ENCODE peak calls at places on chromosomes 5 and 9, in five cellular contexts. D is heart right ventricle, T is PC-3, U is HFF-Myc, F is transverse colon. A is an unnamed sample.

GRCh38 chr9:112750767-112751058 is 153 bp downstream of the SNX30 start:
- DNase-seq in U (no peak), T (no peak), F (no peak), D (no peak), A (no peak)

GRCh38 chr5:150107909-150108447 is 21.6 kb upstream of the CSF1R start:
- DNase-seq in F (no peak), T (no peak), D (no peak), U (peak), A (no peak)

GRCh38 chr9:125338929-125339328 is 77.3 kb downstream of the GAPVD1 start:
- DNase-seq in U (no peak), D (no peak), T (no peak), F (no peak), A (no peak)

GRCh38 chr9:121663591-121663990 is 12.2 kb downstream of the DAB2IP start:
- DNase-seq in T (no peak), D (no peak), U (no peak), F (no peak), A (no peak)

GRCh38 chr9:136886610-136887597 is 588 bp downstream of the TRAF2 start:
- DNase-seq in D (no peak), F (peak), T (no peak), U (no peak), A (no peak)

GRCh38 chr9:3948826-3949578 is 350.9 kb downstream of the GLIS3 start:
- DNase-seq in D (no peak), U (no peak), F (no peak), T (peak), A (no peak)

GRCh38 chr5:179907570-179908324 is at the start of gene TBC1D9B:
- DNase-seq in D (peak), U (no peak), T (peak), F (peak), A (peak)

GRCh38 chr5:63131618-63132285 is 553.1 kb downstream of the LRRC70 start:
- DNase-seq in D (no peak), U (no peak), F (no peak), T (peak), A (no peak)

GRCh38 chr9:135907006-135907434 is 326 bp downstream of the CAMSAP1 start:
- DNase-seq in T (peak), U (no peak), D (no peak), F (peak), A (peak)

GRCh38 chr9:69027355-69028097 is 8.0 kb upstream of the FXN start:
- DNase-seq in D (no peak), T (peak), F (peak), U (peak), A (peak)

GRCh38 chr5:62082370-62082778 is 223.6 kb upstream of the KIF2A start:
- DNase-seq in U (peak), T (peak), F (no peak), D (no peak), A (no peak)

GRCh38 chr9:137032893-137033292 is 1.0 kb upstream of the FUT7 start:
- DNase-seq in U (no peak), T (no peak), F (no peak), D (peak), A (peak)

GRCh38 chr5:151202381-151203139 is 21.3 kb downstream of the CCDC69 start:
- DNase-seq in D (no peak), F (no peak), T (peak), U (peak), A (peak)

GRCh38 chr5:36606437-36607113 is at the start of gene SLC1A3:
- DNase-seq in U (peak), T (peak), D (peak), F (peak), A (peak)

GRCh38 chr5:69512740-69513260 is 20.2 kb downstream of the OCLN start:
- DNase-seq in F (no peak), D (no peak), U (no peak), T (peak), A (no peak)

GRCh38 chr9:15132107-15132506 is 174.9 kb downstream of the TTC39B start:
- DNase-seq in T (no peak), F (no peak), U (no peak), D (no peak), A (no peak)

GRCh38 chr9:98502976-98503325 is 205.8 kb downstream of the GABBR2 start:
- DNase-seq in F (no peak), D (no peak), U (no peak), T (no peak), A (no peak)

GRCh38 chr5:7391215-7391614 is 4.7 kb upstream of the ADCY2 start:
- DNase-seq in T (peak), U (no peak), F (no peak), D (no peak), A (no peak)

GRCh38 chr9:100601216-100601615 is 23.3 kb downstream of the CAVIN4 start:
- DNase-seq in T (peak), D (no peak), F (peak), U (peak), A (peak)

GRCh38 chr9:5611321-5612186 is 17.4 kb upstream of the RIC1 start:
- DNase-seq in F (no peak), D (no peak), T (no peak), U (no peak), A (no peak)

GRCh38 chr9:88745281-88746001 is 210.5 kb downstream of the NXNL2 start:
- DNase-seq in F (peak), T (no peak), D (no peak), U (peak), A (no peak)

GRCh38 chr5:125058185-125058826 is 311.9 kb upstream of the ZNF608 start:
- DNase-seq in F (no peak), D (no peak), T (no peak), U (no peak), A (no peak)

GRCh38 chr5:23139338-23140171 is 286.4 kb upstream of the CDH12 start:
- DNase-seq in D (no peak), T (peak), F (no peak), U (no peak), A (no peak)

GRCh38 chr9:28735943-28736342 is 1162.7 kb upstream of the C9orf72 start:
- DNase-seq in U (no peak), F (no peak), D (no peak), T (no peak), A (no peak)

GRCh38 chr9:126514037-126514821 is 99.5 kb upstream of the LMX1B start:
- DNase-seq in F (peak), T (peak), U (no peak), D (peak), A (peak)

GRCh38 chr5:180790020-180790419 is 12.6 kb downstream of the MGAT1 start:
- DNase-seq in F (no peak), U (no peak), T (peak), D (no peak), A (no peak)

DNA sequence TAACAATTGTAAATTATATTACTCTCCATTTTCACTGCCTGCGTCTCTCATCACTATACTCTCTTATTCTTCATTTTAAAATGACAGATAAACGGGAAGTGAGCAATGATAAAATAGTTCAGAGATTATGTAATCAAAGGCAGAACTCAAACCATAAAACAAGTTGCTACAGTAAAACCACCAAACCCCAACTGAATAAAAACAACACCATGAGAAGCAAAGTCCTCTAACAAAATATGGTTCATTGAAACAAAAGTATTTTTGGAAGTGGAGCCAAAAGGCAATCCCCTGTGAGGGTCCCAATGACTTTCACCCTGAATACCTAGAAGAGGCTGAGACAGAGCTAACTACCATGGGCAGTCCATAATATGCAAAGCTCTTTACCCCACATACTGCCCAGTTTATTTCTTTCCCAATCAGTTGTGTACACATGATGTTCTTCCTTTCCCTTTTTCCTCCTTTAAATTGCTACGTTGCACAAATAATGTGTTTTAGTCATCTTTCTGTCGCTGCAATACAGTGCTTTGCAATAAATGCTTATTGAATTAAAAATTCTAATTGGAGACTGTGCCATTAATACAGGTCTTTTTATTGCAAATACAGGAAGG is 64.0 kb upstream of the PTGER4 start:
- DNase-seq in U (no peak), T (peak), F (no peak), D (no peak), A (no peak)
- H3K4me3 ChIP-seq in U (no peak), T (peak), F (no peak), D (no peak), A (no peak)

DNA sequence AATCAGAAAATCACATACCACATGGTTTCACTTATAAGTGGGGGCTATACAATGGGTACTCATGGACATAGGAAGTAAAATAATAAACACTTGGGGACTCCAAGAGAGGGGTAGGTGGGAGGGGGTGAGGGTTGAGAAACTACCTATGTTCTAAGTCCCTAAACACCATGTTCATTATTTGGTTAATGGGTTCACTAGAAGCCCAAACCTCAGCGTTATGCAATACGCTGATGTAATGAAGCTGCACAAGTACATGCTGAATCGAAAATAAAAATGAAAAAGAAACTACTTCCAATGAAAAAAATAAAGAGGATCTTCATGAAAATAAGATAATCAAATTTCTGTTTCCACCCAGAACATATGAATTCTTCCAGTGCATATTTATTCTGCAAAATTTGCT is 208.5 kb downstream of the TMEM161B start:
- DNase-seq in F (no peak), T (no peak), D (no peak), U (no peak), A (no peak)
- H3K4me3 ChIP-seq in F (no peak), T (no peak), D (no peak), U (no peak), A (no peak)

GRCh38 chr9:133737071-133737773 is 930 bp downstream of the SARDH start:
- DNase-seq in F (no peak), T (no peak), D (no peak), U (no peak), A (no peak)

GRCh38 chr9:133735894-133736293 is 2.3 kb downstream of the SARDH start:
- DNase-seq in F (no peak), U (no peak), T (no peak), D (no peak), A (no peak)

GRCh38 chr9:133738039-133738805 is at the start of gene SARDH:
- DNase-seq in U (no peak), D (peak), T (peak), F (peak), A (peak)

GRCh38 chr9:133738806-133739150 is 626 bp upstream of the SARDH start:
- DNase-seq in F (no peak), T (no peak), U (no peak), D (no peak), A (no peak)

GRCh38 chr9:133737774-133738038 is 446 bp downstream of the SARDH start:
- DNase-seq in F (no peak), U (no peak), D (no peak), T (no peak), A (no peak)
- H3K4me3 ChIP-seq in F (peak), U (peak), D (no peak), T (peak), A (peak)

GRCh38 chr9:7811679-7812078 is 12.1 kb upstream of the DMAC1 start:
- DNase-seq in F (no peak), T (no peak), D (no peak), U (no peak), A (no peak)
- H3K4me3 ChIP-seq in F (no peak), T (no peak), D (no peak), U (no peak), A (no peak)

GRCh38 chr9:131735238-131736181 is 4.4 kb downstream of the RAPGEF1 start:
- DNase-seq in D (no peak), T (peak), F (peak), U (no peak), A (no peak)
- H3K4me3 ChIP-seq in D (no peak), T (no peak), F (no peak), U (no peak), A (no peak)